ENCODE peak calls at places on chromosomes 3 and 15, in six cellular contexts. G is D721Med, Q is right atrium auricular region, B is bronchial epithelial cell, E is GM23338, Z is fibroblast of the aortic adventitia. F is an unnamed sample.

GRCh38 chr3:139074565-139075115 is 29.9 kb upstream of the PRR23C start:
- DNase-seq in G (no peak), Q (no peak), B (no peak), E (no peak), Z (no peak), F (no peak)

GRCh38 chr3:176160997-176161396 is 1036.3 kb downstream of the TBL1XR1 start:
- DNase-seq in G (no peak), Q (no peak), B (no peak), E (no peak), Z (no peak), F (no peak)

GRCh38 chr15:68700395-68701123 is 120.1 kb downstream of the ANP32A start:
- DNase-seq in G (peak), Q (peak), B (no peak), E (peak), Z (peak), F (no peak)

GRCh38 chr15:53978248-53978906 is at the start of gene UNC13C:
- DNase-seq in G (no peak), Q (no peak), B (peak), E (peak), Z (peak), F (no peak)

GRCh38 chr15:85828869-85829268 is 34.1 kb upstream of the KLHL25 start:
- DNase-seq in G (no peak), Q (no peak), B (no peak), E (no peak), Z (no peak), F (no peak)

GRCh38 chr3:11186318-11186692 is 32.0 kb downstream of the HRH1 start:
- DNase-seq in G (no peak), Q (no peak), B (no peak), E (no peak), Z (no peak), F (no peak)

GRCh38 chr3:42473083-42473932 is 29.1 kb upstream of the VIPR1 start:
- DNase-seq in G (no peak), Q (no peak), B (peak), E (no peak), Z (peak), F (no peak)

GRCh38 chr3:105274958-105275357 is 91.8 kb upstream of the ALCAM start:
- DNase-seq in G (no peak), Q (no peak), B (peak), E (no peak), Z (peak), F (no peak)

GRCh38 chr15:25784876-25785642 is 78.1 kb downstream of the ATP10A start:
- DNase-seq in G (no peak), Q (peak), B (no peak), E (no peak), Z (peak), F (no peak)

GRCh38 chr3:138328341-138328740 is 1.3 kb downstream of the NME9 start:
- DNase-seq in G (no peak), Q (no peak), B (no peak), E (peak), Z (peak), F (no peak)

GRCh38 chr3:184748219-184749135 is 36.6 kb upstream of the MAGEF1 start:
- DNase-seq in G (no peak), Q (no peak), B (peak), E (peak), Z (peak), F (peak)

GRCh38 chr15:47959617-47960398 is 161.0 kb upstream of the SLC24A5 start:
- DNase-seq in G (no peak), Q (no peak), B (peak), E (no peak), Z (no peak), F (no peak)

GRCh38 chr15:31254431-31255175 is 72.0 kb upstream of the KLF13 start:
- DNase-seq in G (no peak), Q (no peak), B (no peak), E (no peak), Z (peak), F (no peak)

GRCh38 chr15:101487060-101487459 is 2.4 kb downstream of the PCSK6 start:
- DNase-seq in G (peak), Q (no peak), B (no peak), E (no peak), Z (no peak), F (no peak)

GRCh38 chr3:150388468-150389418 is 19.4 kb upstream of the TSC22D2 start:
- DNase-seq in G (no peak), Q (no peak), B (no peak), E (no peak), Z (peak), F (no peak)

GRCh38 chr15:64856429-64857145 is 14.9 kb downstream of the PLEKHO2 start:
- DNase-seq in G (no peak), Q (peak), B (no peak), E (no peak), Z (peak), F (no peak)

GRCh38 chr3:187165144-187165543 is 25.8 kb upstream of the RPL39L start:
- DNase-seq in G (no peak), Q (no peak), B (peak), E (peak), Z (peak), F (peak)

GRCh38 chr15:62606376-62607164 is 436.0 kb upstream of the TPM1 start:
- DNase-seq in G (no peak), Q (no peak), B (peak), E (no peak), Z (peak), F (no peak)

GRCh38 chr3:37125195-37125594 is 49.2 kb downstream of the LRRFIP2 start:
- DNase-seq in G (no peak), Q (no peak), B (peak), E (no peak), Z (no peak), F (no peak)

GRCh38 chr15:99408236-99409096 is 157.2 kb downstream of the LRRC28 start:
- DNase-seq in G (no peak), Q (peak), B (no peak), E (no peak), Z (peak), F (no peak)

GRCh38 chr3:21934576-21934975 is 183.6 kb upstream of the ZNF385D start:
- DNase-seq in G (no peak), Q (no peak), B (no peak), E (no peak), Z (no peak), F (no peak)

GRCh38 chr3:138862924-138863775 is 28.4 kb upstream of the PIK3CB start:
- DNase-seq in G (no peak), Q (no peak), B (peak), E (peak), Z (peak), F (no peak)

GRCh38 chr3:100129944-100130343 is 15.6 kb upstream of the FILIP1L start:
- DNase-seq in G (no peak), Q (no peak), B (no peak), E (no peak), Z (no peak), F (no peak)

GRCh38 chr3:172836390-172836997 is 86.0 kb downstream of the ECT2 start:
- DNase-seq in G (no peak), Q (no peak), B (peak), E (peak), Z (peak), F (no peak)

GRCh38 chr15:39281094-39281493 is 299.8 kb upstream of the THBS1 start:
- DNase-seq in G (no peak), Q (no peak), B (no peak), E (no peak), Z (peak), F (no peak)

GRCh38 chr3:51024765-51025681 is 350.3 kb downstream of the DOCK3 start:
- DNase-seq in G (no peak), Q (no peak), B (no peak), E (peak), Z (no peak), F (peak)

GRCh38 chr3:154307363-154307762 is 16.9 kb downstream of the DHX36 start:
- DNase-seq in G (no peak), Q (no peak), B (no peak), E (no peak), Z (no peak), F (no peak)

GRCh38 chr15:80531388-80532184 is 127.4 kb downstream of the ARNT2 start:
- DNase-seq in G (no peak), Q (no peak), B (no peak), E (no peak), Z (peak), F (no peak)

GRCh38 chr15:51076898-51077564 is 17.7 kb downstream of the TNFAIP8L3 start:
- DNase-seq in G (no peak), Q (peak), B (no peak), E (peak), Z (peak), F (peak)

GRCh38 chr3:37032961-37033360 is 39.6 kb downstream of the MLH1 start:
- DNase-seq in G (no peak), Q (no peak), B (no peak), E (no peak), Z (peak), F (no peak)

GRCh38 chr3:172197344-172197743 is 158.0 kb downstream of the FNDC3B start:
- DNase-seq in G (no peak), Q (no peak), B (no peak), E (no peak), Z (no peak), F (no peak)

DNA sequence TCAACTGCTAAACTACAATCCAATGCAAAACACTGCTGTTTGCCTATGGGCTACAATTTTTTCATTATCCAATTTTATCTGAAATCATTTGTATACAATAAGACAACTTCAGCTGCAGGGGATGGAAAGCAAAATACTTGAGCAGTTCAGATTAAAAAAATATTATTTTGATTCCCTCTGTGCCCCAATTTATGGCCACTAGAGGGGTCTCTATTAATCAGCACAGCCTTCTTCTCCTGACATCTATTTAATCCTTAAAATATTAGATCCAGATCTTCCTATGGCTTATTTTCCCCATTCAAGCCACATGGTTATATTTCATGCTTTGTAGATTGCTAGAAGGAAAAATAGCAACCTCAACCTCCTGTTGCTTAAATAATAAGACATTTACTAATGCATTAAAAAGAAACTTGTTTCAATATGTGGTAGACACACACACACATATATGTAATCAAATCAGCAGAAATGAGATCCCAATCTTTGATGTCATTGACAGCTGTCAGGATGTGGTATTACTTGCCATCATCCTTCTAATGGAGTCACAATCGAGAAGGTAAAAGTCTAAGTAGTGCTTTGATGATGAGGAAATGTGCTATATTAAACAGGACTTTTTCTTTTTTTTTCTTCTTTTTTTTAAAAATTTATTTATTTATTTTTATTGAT is 104.2 kb downstream of the P2RY1 start:
- DNase-seq in G (no peak), Q (no peak), B (no peak), E (no peak), Z (no peak), F (no peak)
- TF ChIP-seq CTCF in G (peak), Q (no peak), B (no peak), E (no peak), Z (no peak), F (no peak)

GRCh38 chr3:71879089-71879488 is 94.1 kb upstream of the PROK2 start:
- DNase-seq in G (no peak), Q (no peak), B (no peak), E (peak), Z (no peak), F (no peak)
- TF ChIP-seq CTCF in G (no peak), Q (no peak), B (no peak), E (peak), Z (no peak), F (no peak)

GRCh38 chr3:197750396-197750831 is 731 bp downstream of the FYTTD1 start:
- DNase-seq in G (no peak), Q (peak), B (peak), E (peak), Z (peak), F (peak)
- TF ChIP-seq CTCF in G (no peak), Q (no peak), B (no peak), E (no peak), Z (peak), F (no peak)

DNA sequence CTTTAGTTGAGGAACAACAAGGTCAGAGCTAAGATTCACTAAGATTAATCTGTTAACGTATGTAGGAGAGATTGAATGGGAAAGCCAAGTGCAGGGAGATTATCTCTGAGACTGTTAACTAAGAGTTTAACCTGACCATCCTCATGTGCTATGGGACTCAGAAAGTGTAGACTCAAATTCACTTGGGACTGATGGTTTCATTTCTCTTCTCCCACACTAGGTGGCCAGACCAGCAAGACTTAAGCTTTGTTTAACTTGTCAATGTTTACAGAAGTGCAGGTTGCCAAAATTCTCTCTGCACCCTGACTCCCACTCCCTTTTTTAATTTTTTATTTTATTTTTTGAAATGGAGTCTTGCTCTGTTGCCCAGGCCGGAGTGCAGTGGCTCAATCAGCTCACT is 6.3 kb upstream of the HEXA start:
- DNase-seq in G (no peak), Q (no peak), B (no peak), E (peak), Z (no peak), F (no peak)
- TF ChIP-seq CTCF in G (peak), Q (no peak), B (no peak), E (peak), Z (peak), F (no peak)

GRCh38 chr3:136703429-136703828 is 48.7 kb downstream of the STAG1 start:
- DNase-seq in G (no peak), Q (no peak), B (no peak), E (no peak), Z (no peak), F (no peak)
- TF ChIP-seq CTCF in G (no peak), Q (no peak), B (no peak), E (no peak), Z (no peak), F (no peak)

DNA sequence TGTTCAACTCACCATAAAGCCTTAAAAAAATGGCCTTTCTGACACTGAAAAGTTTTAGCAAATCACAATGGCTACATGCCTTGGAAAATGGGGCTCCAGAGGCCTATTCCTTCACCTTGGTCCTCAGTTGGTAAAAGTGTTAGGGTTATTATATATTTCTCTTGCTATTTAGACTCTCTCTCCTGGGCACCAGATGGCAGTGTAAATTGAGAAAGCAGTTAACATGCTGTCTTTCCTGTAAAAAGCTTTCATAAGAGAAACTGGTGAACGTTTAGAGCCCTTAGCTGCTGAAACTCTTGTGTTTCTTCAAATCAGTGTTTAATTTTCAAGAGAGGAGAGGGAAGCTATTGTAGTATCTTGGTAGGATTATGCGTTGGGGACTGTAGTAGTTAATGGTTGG is 89.9 kb downstream of the LRTM1 start:
- DNase-seq in G (no peak), Q (no peak), B (no peak), E (no peak), Z (peak), F (no peak)
- TF ChIP-seq CTCF in G (no peak), Q (no peak), B (peak), E (peak), Z (no peak), F (no peak)

GRCh38 chr3:35968223-35968622 is 328.9 kb downstream of the ARPP21 start:
- DNase-seq in G (no peak), Q (no peak), B (no peak), E (no peak), Z (no peak), F (no peak)
- TF ChIP-seq CTCF in G (no peak), Q (no peak), B (no peak), E (no peak), Z (no peak), F (no peak)